ENCODE peak calls at places on chromosomes 4 and X, in ten cellular contexts. M, G, F, A, N, S, H, I, V and Z are unnamed samples.

GRCh38 chr4:654871-655734 is 19.0 kb downstream of the ATP5ME start:
- ATAC-seq in N (no peak), I (no peak), V (no peak), M (no peak), H (no peak), G (no peak), A (no peak), S (no peak), F (no peak), Z (no peak)

GRCh38 chrX:132468454-132468853 is 20.4 kb downstream of the MBNL3 start:
- ATAC-seq in N (no peak), F (no peak), M (no peak), S (no peak), V (no peak), G (no peak), A (no peak), I (no peak), H (no peak), Z (no peak)

GRCh38 chr4:14850374-14851097 is 151.7 kb upstream of the CPEB2 start:
- ATAC-seq in V (no peak), I (peak), N (no peak), A (no peak), M (no peak), H (no peak), F (no peak), S (no peak), G (no peak), Z (peak)

GRCh38 chrX:84721416-84721815 is 219.2 kb upstream of the HDX start:
- ATAC-seq in G (no peak), H (no peak), N (no peak), F (no peak), A (no peak), I (no peak), M (no peak), S (no peak), V (no peak), Z (no peak)

GRCh38 chr4:2732526-2732925 is 23.6 kb downstream of the TNIP2 start:
- ATAC-seq in N (no peak), G (peak), H (peak), F (no peak), I (no peak), V (peak), A (peak), M (no peak), S (no peak), Z (no peak)

GRCh38 chrX:46712733-46713132 is 46.2 kb downstream of the SLC9A7 start:
- ATAC-seq in I (no peak), F (no peak), N (no peak), H (no peak), S (no peak), M (no peak), A (no peak), G (no peak), V (no peak), Z (no peak)

GRCh38 chr4:102757681-102758080 is 3.1 kb downstream of the MANBA start:
- ATAC-seq in M (no peak), G (no peak), V (no peak), A (no peak), F (no peak), H (no peak), S (no peak), N (no peak), I (no peak), Z (no peak)

GRCh38 chr4:109046549-109047171 is 255.8 kb downstream of the COL25A1 start:
- ATAC-seq in I (peak), M (peak), G (no peak), A (peak), H (no peak), V (peak), N (peak), F (no peak), S (no peak), Z (no peak)

GRCh38 chr4:15794905-15795304 is 16.8 kb downstream of the CD38 start:
- ATAC-seq in M (no peak), A (no peak), N (no peak), S (no peak), H (no peak), V (no peak), G (no peak), I (no peak), F (no peak), Z (no peak)

GRCh38 chr4:87011340-87012034 is 76.7 kb downstream of the AFF1 start:
- ATAC-seq in H (peak), A (peak), N (peak), I (no peak), S (no peak), G (no peak), V (peak), F (no peak), M (no peak), Z (peak)

GRCh38 chr4:73762409-73762808 is 22.0 kb downstream of the CXCL8 start:
- ATAC-seq in G (no peak), H (no peak), A (no peak), M (no peak), S (no peak), N (no peak), F (no peak), I (peak), V (no peak), Z (no peak)